ENCODE peak calls at places on chromosome X, in eight cellular contexts. One of them, this sample, is unnamed.

GRCh38 chrX:56313308-56313707 is 81.2 kb downstream of the KLF8 start:
- DNase-seq in hepatocyte: no peak
- DNase-seq in fibroblast of lung: no peak
- DNase-seq in mucosa of descending colon: no peak
- DNase-seq in testis: no peak
- DNase-seq in SK-N-SH: no peak
- DNase-seq in Caco-2: no peak
- DNase-seq in psoas muscle: no peak
- DNase-seq in this sample: no peak

GRCh38 chrX:12360389-12360788 is 222.1 kb downstream of the FRMPD4 start:
- DNase-seq in hepatocyte: no peak
- DNase-seq in fibroblast of lung: peak; percentile 63
- DNase-seq in mucosa of descending colon: no peak
- DNase-seq in testis: no peak
- DNase-seq in SK-N-SH: no peak
- DNase-seq in Caco-2: no peak
- DNase-seq in psoas muscle: no peak
- DNase-seq in this sample: no peak

GRCh38 chrX:37652053-37652452 is 33.5 kb upstream of the XK start:
- DNase-seq in hepatocyte: no peak
- DNase-seq in fibroblast of lung: no peak
- DNase-seq in mucosa of descending colon: no peak
- DNase-seq in testis: no peak
- DNase-seq in SK-N-SH: no peak
- DNase-seq in Caco-2: no peak
- DNase-seq in psoas muscle: no peak
- DNase-seq in this sample: no peak

GRCh38 chrX:44470816-44471215 is 71.8 kb downstream of the FUNDC1 start:
- DNase-seq in hepatocyte: no peak
- DNase-seq in fibroblast of lung: no peak
- DNase-seq in mucosa of descending colon: no peak
- DNase-seq in testis: no peak
- DNase-seq in SK-N-SH: no peak
- DNase-seq in Caco-2: no peak
- DNase-seq in psoas muscle: no peak
- DNase-seq in this sample: no peak

GRCh38 chrX:149032449-149032848 is 472.7 kb downstream of the IDS start:
- DNase-seq in hepatocyte: no peak
- DNase-seq in fibroblast of lung: no peak
- DNase-seq in mucosa of descending colon: no peak
- DNase-seq in testis: no peak
- DNase-seq in SK-N-SH: no peak
- DNase-seq in Caco-2: no peak
- DNase-seq in psoas muscle: no peak
- DNase-seq in this sample: no peak

GRCh38 chrX:100980608-100981497 is 11.3 kb downstream of the ARL13A start:
- DNase-seq in hepatocyte: no peak
- DNase-seq in fibroblast of lung: peak; percentile 82
- DNase-seq in mucosa of descending colon: no peak
- DNase-seq in testis: no peak
- DNase-seq in SK-N-SH: no peak
- DNase-seq in Caco-2: no peak
- DNase-seq in psoas muscle: peak; percentile 31
- DNase-seq in this sample: peak; percentile 62

GRCh38 chrX:24515447-24515846 is 50.4 kb downstream of the PDK3 start:
- DNase-seq in hepatocyte: peak; percentile 51
- DNase-seq in fibroblast of lung: peak; percentile 38
- DNase-seq in mucosa of descending colon: no peak
- DNase-seq in testis: peak; percentile 36
- DNase-seq in SK-N-SH: no peak
- DNase-seq in Caco-2: peak; percentile 7
- DNase-seq in psoas muscle: no peak
- DNase-seq in this sample: peak; percentile 27

GRCh38 chrX:14038375-14039077 is 8.8 kb upstream of the GEMIN8 start:
- DNase-seq in hepatocyte: no peak
- DNase-seq in fibroblast of lung: no peak
- DNase-seq in mucosa of descending colon: no peak
- DNase-seq in testis: no peak
- DNase-seq in SK-N-SH: no peak
- DNase-seq in Caco-2: no peak
- DNase-seq in psoas muscle: no peak
- DNase-seq in this sample: no peak

GRCh38 chrX:68112321-68112720 is 321.0 kb downstream of the OPHN1 start:
- DNase-seq in hepatocyte: no peak
- DNase-seq in fibroblast of lung: peak; percentile 3
- DNase-seq in mucosa of descending colon: no peak
- DNase-seq in testis: no peak
- DNase-seq in SK-N-SH: no peak
- DNase-seq in Caco-2: no peak
- DNase-seq in psoas muscle: no peak
- DNase-seq in this sample: no peak

GRCh38 chrX:78710146-78710545 is 37.4 kb upstream of the LPAR4 start:
- DNase-seq in hepatocyte: no peak
- DNase-seq in fibroblast of lung: peak; percentile 31
- DNase-seq in mucosa of descending colon: no peak
- DNase-seq in testis: no peak
- DNase-seq in SK-N-SH: no peak
- DNase-seq in Caco-2: no peak
- DNase-seq in psoas muscle: no peak
- DNase-seq in this sample: no peak

GRCh38 chrX:25726539-25726938 is 411.6 kb upstream of the MAGEB18 start:
- DNase-seq in hepatocyte: peak; percentile 3
- DNase-seq in fibroblast of lung: peak; percentile 22
- DNase-seq in mucosa of descending colon: no peak
- DNase-seq in testis: no peak
- DNase-seq in SK-N-SH: no peak
- DNase-seq in Caco-2: no peak
- DNase-seq in psoas muscle: no peak
- DNase-seq in this sample: no peak

GRCh38 chrX:44227981-44228380 is 115.5 kb downstream of the EFHC2 start:
- DNase-seq in hepatocyte: peak; percentile 23
- DNase-seq in fibroblast of lung: no peak
- DNase-seq in mucosa of descending colon: no peak
- DNase-seq in testis: no peak
- DNase-seq in SK-N-SH: no peak
- DNase-seq in Caco-2: no peak
- DNase-seq in psoas muscle: no peak
- DNase-seq in this sample: no peak

GRCh38 chrX:88863726-88864125 is 116.7 kb downstream of the CPXCR1 start:
- DNase-seq in hepatocyte: no peak
- DNase-seq in fibroblast of lung: no peak
- DNase-seq in mucosa of descending colon: no peak
- DNase-seq in testis: no peak
- DNase-seq in SK-N-SH: peak; percentile 0
- DNase-seq in Caco-2: no peak
- DNase-seq in psoas muscle: no peak
- DNase-seq in this sample: no peak

GRCh38 chrX:47208108-47208507 is 10.4 kb upstream of the CDK16 start:
- DNase-seq in hepatocyte: no peak
- DNase-seq in fibroblast of lung: no peak
- DNase-seq in mucosa of descending colon: no peak
- DNase-seq in testis: no peak
- DNase-seq in SK-N-SH: no peak
- DNase-seq in Caco-2: no peak
- DNase-seq in psoas muscle: no peak
- DNase-seq in this sample: no peak

GRCh38 chrX:47202877-47203276 is 9.2 kb downstream of the UBA1 start:
- DNase-seq in hepatocyte: no peak
- DNase-seq in fibroblast of lung: no peak
- DNase-seq in mucosa of descending colon: no peak
- DNase-seq in testis: no peak
- DNase-seq in SK-N-SH: no peak
- DNase-seq in Caco-2: no peak
- DNase-seq in psoas muscle: no peak
- DNase-seq in this sample: no peak

GRCh38 chrX:47206316-47206715 is 12.2 kb upstream of the CDK16 start:
- DNase-seq in hepatocyte: no peak
- DNase-seq in fibroblast of lung: no peak
- DNase-seq in mucosa of descending colon: no peak
- DNase-seq in testis: no peak
- DNase-seq in SK-N-SH: no peak
- DNase-seq in Caco-2: no peak
- DNase-seq in psoas muscle: no peak
- DNase-seq in this sample: no peak

GRCh38 chrX:47202316-47202715 is 8.7 kb downstream of the UBA1 start:
- DNase-seq in hepatocyte: no peak
- DNase-seq in fibroblast of lung: no peak
- DNase-seq in mucosa of descending colon: no peak
- DNase-seq in testis: no peak
- DNase-seq in SK-N-SH: no peak
- DNase-seq in Caco-2: no peak
- DNase-seq in psoas muscle: no peak
- DNase-seq in this sample: no peak

DNA sequence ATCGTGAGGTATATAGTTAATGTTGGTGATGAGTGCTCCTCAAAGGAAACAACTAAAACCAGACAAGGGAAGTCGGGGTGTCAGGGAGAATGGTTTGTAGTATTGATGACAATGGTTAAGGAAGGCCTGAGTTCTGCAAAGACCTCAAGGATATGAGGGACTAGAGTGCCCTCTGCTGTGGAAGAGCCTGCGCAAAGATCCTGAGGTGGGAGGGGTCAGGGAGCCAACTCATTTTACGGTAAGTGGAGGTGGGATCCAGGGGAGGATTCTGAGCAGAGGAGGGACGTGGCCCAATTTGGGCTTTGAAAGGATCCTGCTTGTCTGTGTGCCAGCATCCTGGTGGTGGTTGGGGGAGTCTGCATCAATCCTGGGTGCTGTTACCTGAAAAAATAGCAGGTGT is 11.3 kb downstream of the UBA1 start:
- DNase-seq in hepatocyte: no peak
- DNase-seq in fibroblast of lung: no peak
- DNase-seq in mucosa of descending colon: no peak
- DNase-seq in testis: no peak
- DNase-seq in SK-N-SH: no peak
- DNase-seq in Caco-2: no peak
- DNase-seq in psoas muscle: no peak
- DNase-seq in this sample: no peak
- TF ChIP-seq CTCF in hepatocyte: no peak
- TF ChIP-seq CTCF in fibroblast of lung: no peak
- TF ChIP-seq CTCF in mucosa of descending colon: no peak
- TF ChIP-seq CTCF in testis: no peak
- TF ChIP-seq CTCF in SK-N-SH: no peak
- TF ChIP-seq CTCF in Caco-2: no peak
- TF ChIP-seq CTCF in psoas muscle: no peak
- TF ChIP-seq CTCF in this sample: no peak

DNA sequence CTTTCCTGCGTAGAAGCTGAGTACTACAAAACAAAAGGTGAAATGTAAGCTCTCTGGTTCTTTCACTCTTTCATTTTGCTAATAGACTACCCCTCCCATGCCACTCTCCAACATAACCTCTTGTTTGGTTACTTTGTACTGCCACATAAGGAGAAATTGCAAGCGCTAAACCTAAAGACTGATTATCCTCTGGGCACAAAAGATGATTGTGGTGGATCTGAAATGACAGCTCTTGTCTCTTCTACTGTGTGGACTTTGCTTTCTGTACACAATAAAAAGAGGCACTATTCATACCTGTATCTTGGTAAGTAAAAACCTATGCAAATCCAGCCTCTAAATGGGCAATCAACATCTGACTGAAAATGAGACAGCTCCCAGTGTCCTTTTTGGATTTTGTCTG is 5.3 kb downstream of the MBNL3 start:
- DNase-seq in hepatocyte: no peak
- DNase-seq in fibroblast of lung: no peak
- DNase-seq in mucosa of descending colon: no peak
- DNase-seq in testis: no peak
- DNase-seq in SK-N-SH: no peak
- DNase-seq in Caco-2: no peak
- DNase-seq in psoas muscle: no peak
- DNase-seq in this sample: no peak
- H3K4me1 ChIP-seq in hepatocyte: peaks cover 9% of the 10 kb centered on the region
- H3K4me1 ChIP-seq in fibroblast of lung: no peaks in the 10 kb centered on the region
- H3K4me1 ChIP-seq in mucosa of descending colon: peaks cover 11% of the 10 kb centered on the region
- H3K4me1 ChIP-seq in testis: no peaks in the 10 kb centered on the region
- H3K4me1 ChIP-seq in SK-N-SH: no peaks in the 10 kb centered on the region
- H3K4me1 ChIP-seq in Caco-2: peaks cover 13% of the 10 kb centered on the region
- H3K4me1 ChIP-seq in psoas muscle: no peaks in the 10 kb centered on the region
- H3K4me1 ChIP-seq in this sample: peaks cover 9% of the 10 kb centered on the region

GRCh38 chrX:107744868-107745267 is 30.7 kb downstream of the TSC22D3 start:
- DNase-seq in hepatocyte: no peak
- DNase-seq in fibroblast of lung: no peak
- DNase-seq in mucosa of descending colon: no peak
- DNase-seq in testis: no peak
- DNase-seq in SK-N-SH: no peak
- DNase-seq in Caco-2: no peak
- DNase-seq in psoas muscle: no peak
- DNase-seq in this sample: no peak

GRCh38 chrX:107743995-107744394 is 31.6 kb downstream of the TSC22D3 start:
- DNase-seq in hepatocyte: no peak
- DNase-seq in fibroblast of lung: no peak
- DNase-seq in mucosa of descending colon: no peak
- DNase-seq in testis: no peak
- DNase-seq in SK-N-SH: no peak
- DNase-seq in Caco-2: no peak
- DNase-seq in psoas muscle: no peak
- DNase-seq in this sample: no peak

GRCh38 chrX:107741318-107741813 is 34.2 kb downstream of the TSC22D3 start:
- DNase-seq in hepatocyte: no peak
- DNase-seq in fibroblast of lung: no peak
- DNase-seq in mucosa of descending colon: peak; percentile 33
- DNase-seq in testis: no peak
- DNase-seq in SK-N-SH: no peak
- DNase-seq in Caco-2: no peak
- DNase-seq in psoas muscle: no peak
- DNase-seq in this sample: no peak

GRCh38 chrX:107739541-107739940 is 36.0 kb downstream of the TSC22D3 start:
- DNase-seq in hepatocyte: no peak
- DNase-seq in fibroblast of lung: no peak
- DNase-seq in mucosa of descending colon: no peak
- DNase-seq in testis: no peak
- DNase-seq in SK-N-SH: no peak
- DNase-seq in Caco-2: no peak
- DNase-seq in psoas muscle: no peak
- DNase-seq in this sample: no peak

GRCh38 chrX:107742754-107743191 is 32.8 kb downstream of the TSC22D3 start:
- DNase-seq in hepatocyte: no peak
- DNase-seq in fibroblast of lung: no peak
- DNase-seq in mucosa of descending colon: peak; percentile 60
- DNase-seq in testis: no peak
- DNase-seq in SK-N-SH: no peak
- DNase-seq in Caco-2: no peak
- DNase-seq in psoas muscle: peak; percentile 36
- DNase-seq in this sample: no peak
- H3K4me3 ChIP-seq in hepatocyte: no peak overlapping the region
- H3K4me3 ChIP-seq in fibroblast of lung: no peak overlapping the region
- H3K4me3 ChIP-seq in mucosa of descending colon: no peak overlapping the region
- H3K4me3 ChIP-seq in testis: no peak overlapping the region
- H3K4me3 ChIP-seq in SK-N-SH: no peak overlapping the region
- H3K4me3 ChIP-seq in Caco-2: no peak overlapping the region
- H3K4me3 ChIP-seq in psoas muscle: peak overlapping the region; percentile 45
- H3K4me3 ChIP-seq in this sample: no peak overlapping the region

GRCh38 chrX:151852294-151852693 is 60.4 kb upstream of the MAGEA4 start:
- DNase-seq in hepatocyte: no peak
- DNase-seq in fibroblast of lung: no peak
- DNase-seq in mucosa of descending colon: peak; percentile 22
- DNase-seq in testis: no peak
- DNase-seq in SK-N-SH: no peak
- DNase-seq in Caco-2: no peak
- DNase-seq in psoas muscle: no peak
- DNase-seq in this sample: no peak
- TF ChIP-seq CTCF in hepatocyte: no peak
- TF ChIP-seq CTCF in fibroblast of lung: no peak
- TF ChIP-seq CTCF in mucosa of descending colon: no peak
- TF ChIP-seq CTCF in testis: no peak
- TF ChIP-seq CTCF in SK-N-SH: peak; percentile 46
- TF ChIP-seq CTCF in Caco-2: no peak
- TF ChIP-seq CTCF in psoas muscle: no peak
- TF ChIP-seq CTCF in this sample: no peak

GRCh38 chrX:40012800-40013682 is 84.7 kb downstream of the BCOR start:
- DNase-seq in hepatocyte: peak; percentile 91
- DNase-seq in fibroblast of lung: peak; percentile 64
- DNase-seq in mucosa of descending colon: peak; percentile 90
- DNase-seq in testis: peak; percentile 49
- DNase-seq in SK-N-SH: no peak
- DNase-seq in Caco-2: peak; percentile 72
- DNase-seq in psoas muscle: peak; percentile 68
- DNase-seq in this sample: peak; percentile 85
- H3K4me1 ChIP-seq in hepatocyte: peaks cover 50% of the 10 kb centered on the region
- H3K4me1 ChIP-seq in fibroblast of lung: peaks cover 12% of the 10 kb centered on the region
- H3K4me1 ChIP-seq in mucosa of descending colon: no peaks in the 10 kb centered on the region
- H3K4me1 ChIP-seq in testis: no peaks in the 10 kb centered on the region
- H3K4me1 ChIP-seq in SK-N-SH: no peaks in the 10 kb centered on the region
- H3K4me1 ChIP-seq in Caco-2: peaks cover 15% of the 10 kb centered on the region
- H3K4me1 ChIP-seq in psoas muscle: peaks cover 6% of the 10 kb centered on the region
- H3K4me1 ChIP-seq in this sample: peaks cover 13% of the 10 kb centered on the region